ENCODE peak calls at places on chromosomes 7 and 10, in seven cellular contexts. X is NCI-H1417; S is anterior cingulate cortex; C is activated CD4-positive, alpha-beta T cell treated with anti-CD3 and anti-CD28 coated beads, Interleukin-2, amount 10 ng/mL, durations not matched to agents 7 days and 5 days; Q is stimulated activated effector memory CD8-positive, alpha-beta T cell treated with anti-CD3 and anti-CD28 coated beads, Interleukin-12 subunit alpha, Interleukin-12 subunit beta, amount 100 ng/mL, for 72 hours; I is left lobe of liver; F is CD4-positive, alpha-beta T cell. U is an unnamed sample.

GRCh38 chr10:88791924-88792323 is 10.6 kb upstream of the LIPM start:
- DNase-seq in Q (no peak), C (no peak), X (no peak), S (no peak), F (no peak), I (no peak), U (no peak)

GRCh38 chr7:81776972-81777371 is 7.1 kb upstream of the HGF start:
- DNase-seq in X (no peak), I (no peak), Q (no peak), C (no peak), S (no peak), F (no peak), U (no peak)

GRCh38 chr10:29238531-29239080 is 50.3 kb upstream of the LYZL1 start:
- DNase-seq in Q (no peak), S (no peak), C (no peak), I (no peak), F (no peak), X (no peak), U (no peak)

GRCh38 chr7:92025260-92025659 is 84.6 kb downstream of the AKAP9 start:
- DNase-seq in F (no peak), I (no peak), X (no peak), Q (no peak), C (no peak), S (no peak), U (no peak)

GRCh38 chr10:98446121-98446655 is 547 bp downstream of the HPS1 start:
- DNase-seq in I (peak), X (no peak), C (peak), Q (no peak), S (no peak), F (no peak), U (peak)

GRCh38 chr7:95527033-95527775 is 41.5 kb downstream of the ASB4 start:
- DNase-seq in S (peak), F (no peak), C (peak), I (peak), Q (no peak), X (peak), U (no peak)

GRCh38 chr7:151085691-151086620 is at the start of gene AGAP3:
- DNase-seq in F (peak), Q (peak), X (peak), I (peak), C (peak), S (peak), U (peak)

GRCh38 chr10:99276848-99277486 is 41.3 kb upstream of the HPSE2 start:
- DNase-seq in C (no peak), Q (no peak), F (no peak), S (no peak), I (no peak), X (no peak), U (no peak)

GRCh38 chr10:113788604-113789083 is 37.2 kb downstream of the PLEKHS1 start:
- DNase-seq in I (no peak), S (peak), Q (no peak), F (no peak), X (no peak), C (no peak), U (no peak)

GRCh38 chr7:46945328-46945727 is 636.6 kb downstream of the TNS3 start:
- DNase-seq in F (no peak), S (no peak), Q (no peak), X (no peak), C (no peak), I (no peak), U (no peak)

GRCh38 chr7:151115836-151116418 is 29.7 kb downstream of the AGAP3 start:
- DNase-seq in Q (no peak), X (no peak), F (no peak), S (no peak), C (no peak), I (no peak), U (no peak)

GRCh38 chr10:60048146-60048545 is 141.8 kb upstream of the CCDC6 start:
- DNase-seq in I (no peak), C (no peak), X (no peak), S (no peak), Q (no peak), F (no peak), U (no peak)

GRCh38 chr7:133742709-133743538 is 384.2 kb upstream of the LRGUK start:
- DNase-seq in Q (no peak), S (no peak), F (no peak), C (no peak), X (no peak), I (no peak), U (no peak)

GRCh38 chr7:25493811-25494366 is 265.6 kb upstream of the NPVF start:
- DNase-seq in I (no peak), F (no peak), Q (no peak), C (no peak), S (no peak), X (no peak), U (no peak)

GRCh38 chr10:123043409-123043925 is 34.7 kb downstream of the ACADSB start:
- DNase-seq in I (peak), X (peak), C (peak), F (peak), S (peak), Q (peak), U (peak)

GRCh38 chr10:77114181-77114821 is 523.3 kb downstream of the KCNMA1 start:
- DNase-seq in F (no peak), Q (no peak), S (no peak), I (no peak), X (no peak), C (no peak), U (no peak)

GRCh38 chr7:135493362-135493761 is 16.5 kb downstream of the CNOT4 start:
- DNase-seq in Q (no peak), I (no peak), S (no peak), F (no peak), C (no peak), X (no peak), U (no peak)

GRCh38 chr7:192035-192649 is at the start of gene FAM20C:
- DNase-seq in I (peak), S (peak), C (peak), F (peak), X (peak), Q (peak), U (no peak)

GRCh38 chr7:96640054-96640453 is 69.6 kb downstream of the SEM1 start:
- DNase-seq in C (no peak), X (no peak), I (no peak), S (no peak), F (no peak), Q (no peak), U (no peak)

GRCh38 chr7:7707756-7708310 is 10.6 kb downstream of the RPA3 start:
- DNase-seq in F (no peak), S (no peak), Q (no peak), I (no peak), X (no peak), C (no peak), U (no peak)

GRCh38 chr10:79386637-79387465 is 39.6 kb downstream of the PPIF start:
- DNase-seq in C (no peak), I (peak), Q (no peak), S (no peak), X (no peak), F (no peak), U (no peak)

GRCh38 chr7:4837041-4837813 is 24.6 kb downstream of the PAPOLB start:
- DNase-seq in X (no peak), C (no peak), I (no peak), F (no peak), Q (no peak), S (no peak), U (no peak)

GRCh38 chr7:132368246-132368900 is 207.9 kb downstream of the PLXNA4 start:
- DNase-seq in S (no peak), F (no peak), X (peak), Q (no peak), C (no peak), I (no peak), U (no peak)

GRCh38 chr10:23291551-23292334 is 52.9 kb downstream of the C10orf67 start:
- DNase-seq in S (peak), I (no peak), C (no peak), X (no peak), F (no peak), Q (no peak), U (no peak)

GRCh38 chr7:4025211-4025610 is 656.9 kb upstream of the FOXK1 start:
- DNase-seq in Q (no peak), X (no peak), I (peak), S (no peak), C (no peak), F (no peak), U (no peak)

GRCh38 chr7:39587393-39587792 is 21.2 kb downstream of the YAE1 start:
- DNase-seq in I (no peak), X (no peak), C (no peak), Q (no peak), F (no peak), S (no peak), U (no peak)

GRCh38 chr7:74633451-74633921 is 24.0 kb upstream of the GTF2I start:
- DNase-seq in I (peak), C (no peak), X (no peak), Q (no peak), F (no peak), S (no peak), U (no peak)

GRCh38 chr7:71303566-71303965 is 171.6 kb downstream of the GALNT17 start:
- DNase-seq in C (no peak), Q (no peak), I (no peak), S (no peak), X (no peak), F (no peak), U (no peak)

GRCh38 chr10:129831150-129831549 is 132.9 kb downstream of the EBF3 start:
- DNase-seq in X (no peak), S (no peak), I (no peak), C (no peak), F (no peak), Q (no peak), U (no peak)